ENCODE peak calls at places on chromosomes 1 and 21, in six cellular contexts. E is head of caudate nucleus; J is stimulated activated CD4-positive, alpha-beta T cell treated with anti-CD3 and anti-CD28 coated beads, Interleukin-4, amount 100 ng/mL, for 48 hours; N is effector CD4-positive, alpha-beta T cell; U is GM19239; T is HEK293T. A is an unnamed sample.

GRCh38 chr1:40421694-40422384 is 28.4 kb upstream of the ZFP69B start:
- DNase-seq in T (no peak), E (peak), N (no peak), J (no peak), U (no peak), A (no peak)

GRCh38 chr21:45974073-45975016 is 7.2 kb upstream of the COL6A1 start:
- DNase-seq in N (no peak), T (peak), U (no peak), J (peak), E (no peak), A (peak)

GRCh38 chr1:149936992-149937705 is 470 bp upstream of the MTMR11 start:
- DNase-seq in E (no peak), J (no peak), U (no peak), N (no peak), T (no peak), A (no peak)

GRCh38 chr1:41914515-41914914 is 4.2 kb downstream of the HIVEP3 start:
- DNase-seq in J (no peak), U (no peak), E (no peak), T (no peak), N (no peak), A (no peak)

GRCh38 chr1:7886346-7886745 is 33.5 kb upstream of the UTS2 start:
- DNase-seq in T (no peak), U (no peak), E (peak), N (no peak), J (no peak), A (no peak)

GRCh38 chr1:92701147-92701546 is 83.8 kb downstream of the EVI5 start:
- DNase-seq in N (no peak), E (no peak), U (no peak), T (no peak), J (no peak), A (no peak)

GRCh38 chr1:155000475-155000724 is 2.2 kb upstream of the ZBTB7B start:
- DNase-seq in E (peak), J (no peak), T (no peak), N (no peak), U (no peak), A (no peak)

GRCh38 chr1:231118704-231119453 is 43.0 kb upstream of the TRIM67 start:
- DNase-seq in T (no peak), J (no peak), E (no peak), N (no peak), U (no peak), A (no peak)

GRCh38 chr21:38839370-38839681 is 33.6 kb downstream of the ETS2 start:
- DNase-seq in T (no peak), J (no peak), N (no peak), U (no peak), E (no peak), A (no peak)

GRCh38 chr1:92858564-92859399 is 26.9 kb downstream of the RPL5 start:
- DNase-seq in N (peak), J (peak), T (peak), E (peak), U (peak), A (peak)

GRCh38 chr1:33081554-33082305 is 777 bp downstream of the AZIN2 start:
- DNase-seq in J (no peak), T (no peak), N (no peak), E (no peak), U (no peak), A (no peak)

GRCh38 chr1:19089524-19089923 is 120.5 kb downstream of the UBR4 start:
- DNase-seq in T (no peak), N (no peak), U (no peak), E (no peak), J (no peak), A (no peak)

GRCh38 chr1:181141431-181141910 is 53.0 kb downstream of the IER5 start:
- DNase-seq in N (no peak), T (no peak), J (peak), E (no peak), U (no peak), A (no peak)